ENCODE peak calls at places on chromosomes 7 and 10, in eight cellular contexts. W is spleen, Z is IMR-90, S is astrocyte, O is nephron progenitor cell, A is GM10248, J is progenitor cell of endocrine pancreas, P is tibial artery. C is an unnamed sample.
A peak's percentile ranks its signal among the peaks of the same experiment; 100 is the strongest.

GRCh38 chr7:121061826-121062582 is 73.5 kb downstream of the CPED1 start:
- DNase-seq in W (no peak), Z (no peak), S (no peak), O (no peak), A (no peak), J (no peak), P (no peak), C (no peak)

GRCh38 chr10:100522945-100523344 is 3.3 kb upstream of the SEC31B start:
- DNase-seq in W (no peak), Z (peak; percentile 46), S (no peak), O (no peak), A (no peak), J (no peak), P (no peak), C (no peak)

GRCh38 chr10:48551796-48552591 is 52.9 kb downstream of the ARHGAP22 start:
- DNase-seq in W (no peak), Z (peak; percentile 59), S (peak; percentile 12), O (peak; percentile 40), A (peak; percentile 75), J (no peak), P (no peak), C (peak; percentile 36)

GRCh38 chr10:102517553-102517952 is 13.8 kb downstream of the SUFU start:
- DNase-seq in W (peak; percentile 9), Z (peak; percentile 84), S (peak; percentile 56), O (no peak), A (no peak), J (no peak), P (peak; percentile 12), C (peak; percentile 69)

GRCh38 chr10:75486591-75486990 is 55.2 kb downstream of the LRMDA start:
- DNase-seq in W (no peak), Z (no peak), S (no peak), O (no peak), A (no peak), J (no peak), P (no peak), C (no peak)

GRCh38 chr7:1359051-1359400 is 100.2 kb downstream of the MICALL2 start:
- DNase-seq in W (peak; percentile 59), Z (no peak), S (no peak), O (no peak), A (no peak), J (no peak), P (no peak), C (no peak)

GRCh38 chr7:129169171-129169643 is 19.2 kb upstream of the SMO start:
- DNase-seq in W (peak; percentile 86), Z (no peak), S (peak; percentile 36), O (peak; percentile 68), A (peak; percentile 69), J (peak; percentile 44), P (no peak), C (no peak)

GRCh38 chr7:116957874-116958273 is 4.6 kb downstream of the ST7 start:
- DNase-seq in W (no peak), Z (no peak), S (no peak), O (no peak), A (no peak), J (no peak), P (no peak), C (no peak)

GRCh38 chr7:107843184-107843583 is 40.2 kb upstream of the SLC26A3 start:
- DNase-seq in W (no peak), Z (no peak), S (no peak), O (no peak), A (no peak), J (no peak), P (no peak), C (no peak)

GRCh38 chr10:115129752-115130151 is 36.6 kb downstream of the ATRNL1 start:
- DNase-seq in W (no peak), Z (peak; percentile 37), S (peak; percentile 12), O (no peak), A (peak; percentile 15), J (no peak), P (no peak), C (peak; percentile 25)

GRCh38 chr10:7119325-7120015 is 291.4 kb downstream of the SFMBT2 start:
- DNase-seq in W (no peak), Z (peak; percentile 35), S (peak; percentile 66), O (no peak), A (no peak), J (no peak), P (no peak), C (no peak)

GRCh38 chr7:98194186-98194585 is 17.1 kb upstream of the BHLHA15 start:
- DNase-seq in W (no peak), Z (no peak), S (no peak), O (no peak), A (no peak), J (no peak), P (no peak), C (no peak)

GRCh38 chr7:117479480-117480224 is at the start of gene CFTR:
- DNase-seq in W (no peak), Z (no peak), S (no peak), O (peak; percentile 65), A (peak; percentile 20), J (peak; percentile 32), P (no peak), C (no peak)

GRCh38 chr10:27742195-27742925 is 3.3 kb downstream of the MKX start:
- DNase-seq in W (peak; percentile 92), Z (peak; percentile 85), S (peak; percentile 69), O (peak; percentile 85), A (peak; percentile 85), J (peak; percentile 76), P (peak; percentile 93), C (peak; percentile 94)

GRCh38 chr7:50293509-50294179 is 10.9 kb upstream of the IKZF1 start:
- DNase-seq in W (no peak), Z (no peak), S (no peak), O (no peak), A (no peak), J (no peak), P (no peak), C (no peak)

GRCh38 chr7:13327669-13328068 is 640.2 kb downstream of the ARL4A start:
- DNase-seq in W (no peak), Z (peak; percentile 1), S (peak; percentile 84), O (no peak), A (no peak), J (no peak), P (no peak), C (no peak)

GRCh38 chr10:130227883-130228282 is 91.7 kb downstream of the GLRX3 start:
- DNase-seq in W (no peak), Z (no peak), S (no peak), O (no peak), A (no peak), J (no peak), P (no peak), C (no peak)

GRCh38 chr7:40220421-40220911 is 85.7 kb downstream of the SUGCT start:
- DNase-seq in W (no peak), Z (peak; percentile 47), S (peak; percentile 62), O (no peak), A (no peak), J (no peak), P (no peak), C (peak; percentile 68)

DNA sequence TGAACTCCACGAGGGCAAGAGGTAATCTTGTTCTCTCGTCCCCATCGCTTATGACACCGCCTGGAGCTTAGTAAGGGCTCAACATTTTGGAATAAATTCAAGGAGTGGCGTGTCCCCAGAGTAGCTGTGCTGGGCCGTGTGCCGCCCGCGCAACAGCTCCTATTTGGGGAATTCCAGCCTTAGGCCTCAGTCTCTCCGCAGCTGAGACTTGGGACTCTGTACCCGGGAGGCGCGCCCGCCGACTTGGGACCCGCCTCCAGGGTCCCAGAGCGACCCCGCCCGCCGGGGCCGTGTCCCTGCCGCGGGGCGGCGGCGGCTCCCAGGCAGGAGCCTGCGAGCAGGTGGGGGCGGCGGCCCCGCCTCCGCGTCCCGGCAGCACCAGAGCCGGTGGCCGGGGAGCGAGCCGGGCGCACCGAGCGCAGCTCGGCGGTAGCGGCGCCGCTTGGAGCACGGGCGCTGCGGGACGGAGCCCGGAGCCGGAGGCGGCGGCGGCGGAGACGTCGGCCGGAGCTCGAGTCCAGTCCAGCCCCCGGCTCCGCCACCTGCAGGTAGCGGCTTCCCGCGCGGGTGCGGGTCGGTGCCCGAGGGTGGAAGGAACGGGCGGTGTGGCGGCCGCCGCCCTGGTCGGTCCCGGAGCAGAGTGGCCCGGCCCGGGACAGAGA is at the start of gene WIPF3:
- DNase-seq in W (no peak), Z (no peak), S (no peak), O (peak; percentile 74), A (peak; percentile 38), J (peak; percentile 47), P (peak; percentile 71), C (no peak)
- TF ChIP-seq CTCF in W (no peak), Z (no peak), S (no peak), O (no peak), A (no peak), J (no peak), P (no peak), C (no peak)

DNA sequence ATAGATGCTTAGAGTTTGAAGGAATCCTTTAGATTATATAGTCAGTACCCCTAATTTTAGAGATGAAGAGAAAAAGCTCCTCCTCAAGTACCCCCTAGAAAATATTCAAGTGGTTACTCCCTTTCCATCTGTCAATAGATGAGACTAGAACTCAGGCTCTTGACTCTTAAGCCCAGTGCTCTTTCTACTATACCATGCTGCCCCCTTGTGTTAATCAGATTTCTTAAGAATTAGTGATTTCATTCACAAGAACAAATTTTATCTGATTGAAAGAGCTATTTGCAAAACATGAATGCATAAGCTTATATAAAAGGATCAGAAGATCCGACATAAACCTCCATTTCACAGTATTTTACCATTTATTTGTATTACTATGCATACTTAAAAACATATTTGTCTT is 179.3 kb downstream of the TFEC start:
- DNase-seq in W (no peak), Z (peak; percentile 73), S (peak; percentile 25), O (no peak), A (peak; percentile 5), J (no peak), P (no peak), C (peak; percentile 44)
- TF ChIP-seq CTCF in W (no peak), Z (peak; percentile 65), S (peak; percentile 43), O (peak; percentile 52), A (peak; percentile 47), J (peak; percentile 42), P (peak; percentile 31), C (peak; percentile 82)

GRCh38 chr7:153470004-153470671 is 582.1 kb upstream of the DPP6 start:
- DNase-seq in W (no peak), Z (no peak), S (no peak), O (no peak), A (no peak), J (no peak), P (no peak), C (no peak)
- TF ChIP-seq CTCF in W (no peak), Z (no peak), S (no peak), O (no peak), A (no peak), J (no peak), P (no peak), C (no peak)

GRCh38 chr10:91549296-91549695 is 83.6 kb downstream of the PPP1R3C start:
- DNase-seq in W (no peak), Z (no peak), S (no peak), O (no peak), A (no peak), J (no peak), P (no peak), C (peak; percentile 15)

GRCh38 chr10:91555455-91555854 is 77.4 kb downstream of the PPP1R3C start:
- DNase-seq in W (no peak), Z (no peak), S (no peak), O (no peak), A (no peak), J (no peak), P (no peak), C (no peak)

GRCh38 chr10:91551856-91552255 is 81.0 kb downstream of the PPP1R3C start:
- DNase-seq in W (no peak), Z (peak; percentile 80), S (peak; percentile 47), O (peak; percentile 62), A (peak; percentile 28), J (no peak), P (no peak), C (peak; percentile 52)

GRCh38 chr10:91552260-91552659 is 80.6 kb downstream of the PPP1R3C start:
- DNase-seq in W (no peak), Z (no peak), S (no peak), O (no peak), A (no peak), J (no peak), P (no peak), C (no peak)

GRCh38 chr10:91552706-91553105 is 80.2 kb downstream of the PPP1R3C start:
- DNase-seq in W (no peak), Z (peak; percentile 18), S (no peak), O (no peak), A (no peak), J (no peak), P (no peak), C (no peak)
- TF ChIP-seq CTCF in W (no peak), Z (peak; percentile 46), S (peak; percentile 14), O (no peak), A (peak; percentile 15), J (peak; percentile 49), P (peak; percentile 44), C (peak; percentile 67)

C was measured in HFFc6.